ENCODE peak calls at places on chromosomes 3 and 15, in seven cellular contexts. R is neural crest cell; T is left kidney; D is activated CD4-positive, CD25-positive, alpha-beta regulatory T cell; Q is NCI-H460; O is KG1; W is ELF-1. N is an unnamed sample.

GRCh38 chr3:108127301-108127988 is 36.6 kb upstream of the CD47 start:
- DNase-seq in R (no peak), T (no peak), D (peak; percentile 5), Q (no peak), O (no peak), W (no peak), N (no peak)

GRCh38 chr15:71411538-71412482 is 296.5 kb downstream of the THSD4 start:
- DNase-seq in R (no peak), T (peak; percentile 98), D (no peak), Q (no peak), O (no peak), W (no peak), N (no peak)

GRCh38 chr3:37282996-37283395 is 108.6 kb upstream of the LRRFIP2 start:
- DNase-seq in R (no peak), T (no peak), D (no peak), Q (no peak), O (no peak), W (no peak), N (no peak)

GRCh38 chr3:10835406-10835805 is 19.4 kb downstream of the SLC6A11 start:
- DNase-seq in R (no peak), T (no peak), D (no peak), Q (no peak), O (no peak), W (peak; percentile 1), N (no peak)

GRCh38 chr15:69021895-69022294 is 7.4 kb downstream of the NOX5 start:
- DNase-seq in R (no peak), T (no peak), D (no peak), Q (no peak), O (no peak), W (no peak), N (no peak)

GRCh38 chr3:66228707-66229106 is 7.9 kb downstream of the SLC25A26 start:
- DNase-seq in R (no peak), T (no peak), D (no peak), Q (no peak), O (no peak), W (no peak), N (no peak)

GRCh38 chr3:13461169-13462124 is 18.7 kb upstream of the HDAC11 start:
- DNase-seq in R (peak; percentile 64), T (peak; percentile 92), D (peak; percentile 57), Q (peak; percentile 44), O (peak; percentile 3), W (peak; percentile 95), N (no peak)

GRCh38 chr3:29144807-29145206 is 136.1 kb upstream of the RBMS3 start:
- DNase-seq in R (no peak), T (peak; percentile 79), D (no peak), Q (no peak), O (no peak), W (peak; percentile 17), N (no peak)

GRCh38 chr15:71207141-71207540 is 91.9 kb downstream of the THSD4 start:
- DNase-seq in R (no peak), T (no peak), D (no peak), Q (no peak), O (no peak), W (no peak), N (no peak)

GRCh38 chr3:38131621-38132369 is 5.1 kb downstream of the ACAA1 start:
- DNase-seq in R (peak; percentile 55), T (peak; percentile 72), D (no peak), Q (no peak), O (no peak), W (peak; percentile 74), N (peak; percentile 75)

GRCh38 chr3:65026151-65026550 is 338.4 kb upstream of the ADAMTS9 start:
- DNase-seq in R (no peak), T (no peak), D (no peak), Q (no peak), O (no peak), W (no peak), N (no peak)

GRCh38 chr15:87575896-87576295 is 680.6 kb downstream of the NTRK3 start:
- DNase-seq in R (no peak), T (no peak), D (no peak), Q (no peak), O (no peak), W (no peak), N (no peak)

GRCh38 chr3:50297896-50298725 is 1.1 kb downstream of the HYAL3 start:
- DNase-seq in R (no peak), T (no peak), D (no peak), Q (no peak), O (no peak), W (no peak), N (no peak)

GRCh38 chr3:133330043-133330442 is 69.8 kb upstream of the BFSP2 start:
- DNase-seq in R (no peak), T (peak; percentile 37), D (no peak), Q (no peak), O (peak; percentile 13), W (no peak), N (no peak)

GRCh38 chr3:4588410-4588809 is 95.3 kb downstream of the ITPR1 start:
- DNase-seq in R (no peak), T (no peak), D (no peak), Q (no peak), O (no peak), W (no peak), N (no peak)

GRCh38 chr3:100468676-100469075 is 23.7 kb upstream of the TMEM45A start:
- DNase-seq in R (no peak), T (no peak), D (no peak), Q (no peak), O (no peak), W (no peak), N (no peak)

N was measured in cardiac septum.